ENCODE peak calls at places on chromosomes 3 and 15, in four cellular contexts. R is HCT116, T is GM23338, L is GM23248. W is an unnamed sample.

GRCh38 chr3:178404966-178405365 is 131.3 kb upstream of the KCNMB2 start:
- DNase-seq in T (no peak), L (peak), R (no peak), W (no peak)

GRCh38 chr15:60673918-60674558 is 195.1 kb upstream of the ICE2 start:
- DNase-seq in R (peak), L (peak), T (no peak), W (no peak)

GRCh38 chr15:34119291-34119690 is 17.4 kb downstream of the PGBD4 start:
- DNase-seq in R (no peak), T (no peak), L (peak), W (no peak)

GRCh38 chr3:190617185-190617584 is 103.3 kb downstream of the IL1RAP start:
- DNase-seq in L (no peak), T (peak), R (no peak), W (peak)

GRCh38 chr3:43455233-43455632 is 166.6 kb downstream of the ANO10 start:
- DNase-seq in T (no peak), L (peak), R (peak), W (no peak)

GRCh38 chr15:66955001-66955516 is 110.3 kb upstream of the SMAD3 start:
- DNase-seq in L (no peak), R (no peak), T (peak), W (no peak)

GRCh38 chr3:12312010-12312409 is 23.1 kb downstream of the PPARG start:
- DNase-seq in T (no peak), R (no peak), L (peak), W (no peak)

GRCh38 chr3:120177907-120178306 is 83.7 kb upstream of the GSK3B start:
- DNase-seq in L (peak), T (peak), R (no peak), W (no peak)

GRCh38 chr3:12143949-12144504 is 14.7 kb downstream of the TIMP4 start:
- DNase-seq in L (peak), R (no peak), T (no peak), W (no peak)

GRCh38 chr3:183392166-183393034 is 36.0 kb downstream of the MCF2L2 start:
- DNase-seq in T (peak), L (peak), R (no peak), W (no peak)

GRCh38 chr3:10248984-10249748 is 907 bp downstream of the TATDN2 start:
- DNase-seq in T (peak), R (no peak), L (peak), W (peak)

GRCh38 chr15:82950746-82951370 is 1.7 kb downstream of the HOMER2 start:
- DNase-seq in T (no peak), L (no peak), R (no peak), W (no peak)

GRCh38 chr15:82950295-82950694 is 2.2 kb downstream of the HOMER2 start:
- DNase-seq in L (no peak), T (no peak), R (no peak), W (no peak)

GRCh38 chr15:82951472-82952155 is 906 bp downstream of the HOMER2 start:
- DNase-seq in R (no peak), L (peak), T (peak), W (no peak)

DNA sequence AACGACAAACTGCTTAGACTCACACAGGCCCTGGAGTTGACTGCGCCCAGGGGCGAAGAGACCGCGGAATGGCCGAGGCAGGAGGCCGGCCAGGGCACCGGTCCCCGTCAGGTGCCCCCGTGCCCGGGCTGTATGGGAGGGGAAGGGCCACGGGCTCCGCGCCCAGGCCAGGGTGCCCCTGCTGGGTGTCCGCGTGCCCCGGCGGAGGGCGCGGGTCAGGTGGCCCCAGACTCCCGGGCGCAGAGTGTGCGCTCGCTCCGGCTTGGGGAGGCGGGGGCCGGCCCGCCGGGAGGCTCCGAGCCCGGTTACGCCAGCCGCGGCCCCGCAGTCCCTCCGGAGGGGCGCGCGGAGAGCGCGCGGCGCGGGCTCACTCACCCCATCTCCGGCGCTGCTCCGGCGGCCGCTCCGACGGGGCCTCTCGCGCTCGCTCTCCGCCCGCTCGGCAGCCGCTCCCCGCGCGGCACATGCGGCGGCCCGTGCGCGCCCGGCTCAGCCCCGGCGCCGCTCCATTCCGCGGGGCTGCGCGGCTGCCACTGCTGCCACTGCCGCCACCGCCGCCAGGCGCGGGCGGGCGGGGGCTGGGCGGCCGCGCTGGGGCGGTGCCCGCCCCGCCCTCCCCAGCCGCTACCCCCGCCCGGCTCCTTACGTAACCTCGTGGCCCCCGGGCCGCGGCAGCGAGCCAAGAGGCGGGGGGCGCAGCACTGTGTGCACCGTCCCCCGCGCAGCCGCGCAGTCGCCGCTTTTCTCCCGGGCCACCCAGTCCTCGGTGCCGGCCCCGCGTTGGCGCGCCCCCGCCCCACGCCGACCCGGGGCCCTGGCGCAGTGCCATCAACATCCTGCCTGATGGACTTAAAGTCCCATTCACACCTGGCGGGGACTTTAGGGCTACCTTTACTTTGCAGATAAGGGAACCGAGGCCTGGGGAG is at the start of gene HOMER2:
- DNase-seq in R (no peak), T (peak), L (peak), W (peak)
- H3K27ac ChIP-seq in R (no peak), T (no peak), L (peak), W (no peak)

GRCh38 chr3:61221759-61222362 is 29.4 kb downstream of the FHIT start:
- DNase-seq in T (no peak), L (no peak), R (no peak), W (no peak)
- TF ChIP-seq EZH2phosphoT487 in T (no peak), L (no peak), R (no peak), W (no peak)

DNA sequence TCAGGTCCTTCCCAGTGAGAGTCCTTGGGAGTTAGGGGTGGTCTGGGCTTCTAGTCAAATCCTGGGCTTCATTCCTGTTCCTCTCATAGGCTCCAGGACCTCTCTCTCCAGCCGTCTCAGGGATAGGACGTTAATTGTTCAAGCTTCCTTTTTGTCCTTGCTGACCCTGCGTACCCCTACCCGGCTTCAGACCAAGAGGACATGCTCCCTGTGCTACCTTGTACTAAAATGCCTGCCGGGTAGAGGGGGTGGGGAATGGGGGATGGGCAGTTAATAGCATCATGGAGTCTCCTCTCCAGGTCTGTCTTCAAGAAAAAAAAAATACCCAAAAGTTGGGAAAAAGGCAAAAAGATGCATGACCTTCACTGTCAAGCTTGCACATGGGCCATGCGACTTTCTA is 36.5 kb upstream of the GALNT15 start:
- DNase-seq in T (no peak), L (no peak), R (no peak), W (no peak)
- H3K27ac ChIP-seq in T (no peak), L (no peak), R (no peak), W (no peak)

GRCh38 chr15:45457641-45458539 is 64.7 kb downstream of the SLC30A4 start:
- DNase-seq in R (peak), L (peak), T (peak), W (peak)
- TF ChIP-seq EZH2phosphoT487 in R (no peak), L (no peak), T (no peak), W (no peak)